ENCODE peak calls at places on chromosomes 1 and 21, in four cellular contexts. One of them, this sample, is unnamed.

GRCh38 chr1:41890841-41891311 is 27.8 kb downstream of the HIVEP3 start:
- DNase-seq in suprapubic skin: no peak
- DNase-seq in body of pancreas: peak
- DNase-seq in testis: no peak
- DNase-seq in this sample: no peak

GRCh38 chr1:15578921-15579682 is 5.7 kb downstream of the AGMAT start:
- DNase-seq in testis: no peak
- DNase-seq in body of pancreas: no peak
- DNase-seq in suprapubic skin: no peak
- DNase-seq in this sample: peak

GRCh38 chr1:54342764-54343687 is 63.2 kb downstream of the SSBP3 start:
- DNase-seq in testis: no peak
- DNase-seq in body of pancreas: no peak
- DNase-seq in suprapubic skin: no peak
- DNase-seq in this sample: no peak

GRCh38 chr1:209675567-209676154 is 449 bp downstream of the G0S2 start:
- DNase-seq in testis: peak
- DNase-seq in suprapubic skin: no peak
- DNase-seq in body of pancreas: peak
- DNase-seq in this sample: peak

GRCh38 chr1:105894006-105894405 is 1162.5 kb upstream of the PRMT6 start:
- DNase-seq in body of pancreas: no peak
- DNase-seq in suprapubic skin: no peak
- DNase-seq in testis: no peak
- DNase-seq in this sample: no peak

GRCh38 chr1:20458717-20459116 is 27.3 kb downstream of the CAMK2N1 start:
- DNase-seq in testis: no peak
- DNase-seq in suprapubic skin: no peak
- DNase-seq in body of pancreas: no peak
- DNase-seq in this sample: no peak

GRCh38 chr1:41800237-41800902 is 118.4 kb downstream of the HIVEP3 start:
- DNase-seq in testis: peak
- DNase-seq in body of pancreas: no peak
- DNase-seq in suprapubic skin: no peak
- DNase-seq in this sample: no peak

GRCh38 chr21:35232545-35233176 is 183.6 kb upstream of the RUNX1 start:
- DNase-seq in testis: peak
- DNase-seq in body of pancreas: no peak
- DNase-seq in suprapubic skin: no peak
- DNase-seq in this sample: no peak

GRCh38 chr1:21292991-21293536 is 2.8 kb upstream of the ECE1 start:
- DNase-seq in body of pancreas: no peak
- DNase-seq in suprapubic skin: no peak
- DNase-seq in testis: no peak
- DNase-seq in this sample: peak

GRCh38 chr1:88333301-88333700 is 350.8 kb upstream of the PKN2 start:
- DNase-seq in testis: no peak
- DNase-seq in body of pancreas: no peak
- DNase-seq in suprapubic skin: no peak
- DNase-seq in this sample: no peak

DNA sequence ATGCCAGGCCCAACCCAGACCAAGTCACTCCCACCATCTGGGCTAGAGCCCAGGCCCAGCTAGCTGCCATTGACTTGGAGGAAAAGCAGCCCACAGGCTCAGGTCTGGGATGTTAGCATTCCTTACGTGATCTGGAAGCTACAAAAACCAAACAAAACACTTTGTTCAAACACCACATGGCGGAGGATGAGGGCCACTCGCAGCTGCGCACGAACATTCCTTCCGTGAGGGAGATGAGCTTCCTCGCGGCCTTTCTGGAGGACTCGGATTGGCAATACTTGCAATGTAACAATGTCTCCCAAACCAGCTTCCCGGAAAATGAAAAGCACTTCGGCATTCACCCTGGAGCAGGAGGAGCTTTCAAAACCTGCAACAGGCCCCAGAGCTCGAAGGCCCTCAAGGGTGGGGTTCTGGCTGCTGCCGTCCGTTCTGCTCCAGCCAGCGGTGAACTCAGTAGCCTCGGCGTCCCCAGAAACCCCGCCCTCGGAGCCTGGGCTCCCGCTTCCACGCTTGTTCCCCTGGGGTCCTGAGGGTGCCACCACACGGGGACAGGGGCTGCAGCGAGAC is 40.5 kb downstream of the COL6A1 start:
- DNase-seq in testis: peak
- DNase-seq in suprapubic skin: peak
- DNase-seq in body of pancreas: no peak
- DNase-seq in this sample: no peak
- H3K27ac ChIP-seq in testis: peak
- H3K27ac ChIP-seq in suprapubic skin: peak
- H3K27ac ChIP-seq in body of pancreas: no peak
- H3K27ac ChIP-seq in this sample: no peak

GRCh38 chr21:42187976-42188653 is 30.8 kb upstream of the ABCG1 start:
- DNase-seq in testis: peak
- DNase-seq in suprapubic skin: no peak
- DNase-seq in body of pancreas: no peak
- DNase-seq in this sample: peak
- TF ChIP-seq POLR2A in testis: no peak
- TF ChIP-seq POLR2A in suprapubic skin: no peak
- TF ChIP-seq POLR2A in body of pancreas: no peak
- TF ChIP-seq POLR2A in this sample: no peak

GRCh38 chr1:1432951-1433803 is 2.3 kb upstream of the VWA1 start:
- DNase-seq in testis: peak
- DNase-seq in body of pancreas: peak
- DNase-seq in suprapubic skin: peak
- DNase-seq in this sample: peak

GRCh38 chr1:1431006-1431844 is 4.3 kb upstream of the VWA1 start:
- DNase-seq in body of pancreas: no peak
- DNase-seq in suprapubic skin: no peak
- DNase-seq in testis: no peak
- DNase-seq in this sample: no peak

GRCh38 chr1:1431845-1432565 is 3.5 kb upstream of the VWA1 start:
- DNase-seq in suprapubic skin: peak
- DNase-seq in body of pancreas: no peak
- DNase-seq in testis: no peak
- DNase-seq in this sample: no peak

GRCh38 chr1:1433804-1434130 is 1.7 kb upstream of the VWA1 start:
- DNase-seq in testis: no peak
- DNase-seq in suprapubic skin: no peak
- DNase-seq in body of pancreas: no peak
- DNase-seq in this sample: no peak

GRCh38 chr1:1432566-1432950 is 2.9 kb upstream of the VWA1 start:
- DNase-seq in suprapubic skin: no peak
- DNase-seq in testis: no peak
- DNase-seq in body of pancreas: no peak
- DNase-seq in this sample: no peak
- H3K27ac ChIP-seq in suprapubic skin: peak
- H3K27ac ChIP-seq in testis: peak
- H3K27ac ChIP-seq in body of pancreas: peak
- H3K27ac ChIP-seq in this sample: peak

DNA sequence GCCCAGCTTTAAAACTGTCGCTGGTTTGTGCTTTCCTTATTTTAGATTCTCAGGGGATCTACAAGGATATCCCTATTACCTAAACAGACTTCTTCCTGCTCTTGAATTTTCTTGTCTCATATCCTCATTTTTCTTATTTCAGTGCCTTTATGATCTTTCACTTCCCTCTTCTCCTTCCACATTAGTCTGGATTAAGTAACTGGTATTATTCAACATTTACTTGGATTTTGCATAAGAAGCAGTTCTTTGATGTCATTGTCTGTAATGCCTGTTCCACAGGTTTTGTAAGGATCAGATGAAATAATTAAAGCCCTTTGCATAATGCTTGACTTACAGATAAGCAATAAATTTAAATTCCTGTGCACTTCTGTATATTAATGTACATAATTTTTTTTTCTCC is 26.5 kb downstream of the CXADR start:
- DNase-seq in testis: no peak
- DNase-seq in body of pancreas: no peak
- DNase-seq in suprapubic skin: no peak
- DNase-seq in this sample: no peak
- TF ChIP-seq POLR2A in testis: no peak
- TF ChIP-seq POLR2A in body of pancreas: no peak
- TF ChIP-seq POLR2A in suprapubic skin: no peak
- TF ChIP-seq POLR2A in this sample: no peak

DNA sequence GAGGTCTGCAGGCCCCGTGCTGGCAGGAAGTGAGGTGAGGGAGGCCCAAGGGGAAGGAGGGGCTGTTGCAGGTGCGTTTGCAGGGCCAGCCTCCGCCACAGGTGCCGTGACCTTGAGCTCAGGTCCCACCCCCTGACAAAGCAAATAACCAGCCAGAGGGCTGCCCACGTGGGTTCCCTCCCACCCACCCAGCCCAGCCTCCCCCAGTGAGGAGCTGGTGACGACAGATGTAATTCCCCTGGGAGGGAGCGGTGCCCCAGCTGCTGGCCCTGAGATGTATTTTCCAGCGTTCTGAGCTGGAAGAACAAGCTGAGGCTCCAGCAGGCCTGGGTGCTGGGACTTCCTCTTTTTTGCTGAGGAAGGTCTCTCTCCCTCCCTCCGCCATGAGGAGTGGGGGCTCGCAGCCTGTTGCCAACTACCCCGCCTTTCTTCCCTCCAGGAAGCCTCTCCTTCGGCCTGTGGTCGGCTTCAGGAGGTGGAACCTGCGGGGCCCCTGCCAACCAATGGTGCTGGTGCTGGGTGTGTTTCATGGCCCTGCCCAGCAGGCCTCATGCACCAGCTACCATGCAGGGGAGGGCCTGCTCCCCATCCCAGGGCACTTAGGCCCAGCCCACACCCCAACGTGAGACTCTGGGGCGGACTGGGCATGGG is 153.2 kb downstream of the PRDM16 start:
- DNase-seq in body of pancreas: peak
- DNase-seq in testis: no peak
- DNase-seq in suprapubic skin: no peak
- DNase-seq in this sample: peak
- H3K27ac ChIP-seq in body of pancreas: peak
- H3K27ac ChIP-seq in testis: no peak
- H3K27ac ChIP-seq in suprapubic skin: no peak
- H3K27ac ChIP-seq in this sample: no peak

GRCh38 chr21:29326914-29327554 is 28.3 kb downstream of the BACH1 start:
- DNase-seq in testis: no peak
- DNase-seq in body of pancreas: no peak
- DNase-seq in suprapubic skin: no peak
- DNase-seq in this sample: no peak
- TF ChIP-seq POLR2A in testis: no peak
- TF ChIP-seq POLR2A in body of pancreas: no peak
- TF ChIP-seq POLR2A in suprapubic skin: no peak
- TF ChIP-seq POLR2A in this sample: no peak

GRCh38 chr1:225995919-225996864 is 3.0 kb downstream of the SDE2 start:
- DNase-seq in suprapubic skin: no peak
- DNase-seq in testis: no peak
- DNase-seq in body of pancreas: no peak
- DNase-seq in this sample: no peak
- H3K27ac ChIP-seq in suprapubic skin: no peak
- H3K27ac ChIP-seq in testis: no peak
- H3K27ac ChIP-seq in body of pancreas: no peak
- H3K27ac ChIP-seq in this sample: no peak

DNA sequence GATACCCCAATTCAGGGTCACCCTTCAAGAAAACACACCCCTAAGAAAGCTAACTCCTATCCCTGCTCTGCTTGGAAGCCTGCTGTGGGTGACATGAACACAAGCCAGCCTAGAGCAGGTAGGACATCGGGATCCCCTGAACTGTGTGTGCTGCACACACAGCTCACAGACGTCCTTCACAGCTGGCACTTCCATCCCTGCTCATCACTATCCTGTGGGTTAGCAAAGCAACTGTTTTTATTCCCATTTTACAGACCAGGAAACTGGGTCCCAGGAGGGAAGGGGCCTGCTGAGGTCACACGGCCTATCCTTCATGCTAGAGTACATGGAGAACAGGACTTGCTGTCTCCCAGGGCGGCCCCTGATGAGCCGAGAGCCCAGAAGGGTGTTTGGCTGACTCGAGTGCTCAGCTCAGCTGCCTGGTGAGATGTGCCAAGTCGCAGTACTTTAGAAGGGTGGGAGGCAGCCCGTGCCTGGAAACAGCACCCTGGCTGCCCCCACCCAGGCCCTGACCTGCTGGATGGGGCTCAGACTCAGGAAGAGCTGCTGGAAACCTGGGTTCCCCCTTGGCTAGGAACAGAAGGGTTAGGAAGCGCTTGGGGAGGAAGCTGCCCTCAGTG is 28.3 kb upstream of the BTG2 start:
- DNase-seq in suprapubic skin: no peak
- DNase-seq in body of pancreas: peak
- DNase-seq in testis: peak
- DNase-seq in this sample: no peak
- TF ChIP-seq POLR2A in suprapubic skin: no peak
- TF ChIP-seq POLR2A in body of pancreas: no peak
- TF ChIP-seq POLR2A in testis: no peak
- TF ChIP-seq POLR2A in this sample: no peak

This sample was measured in Peyer's patch.